ENCODE peak calls at places on chromosome 16, in eight cellular contexts. O is lung microvascular endothelial cell; V is astrocyte of the cerebellum; J is effector CD8-positive, alpha-beta T cell; E is NCI-H1105 treated with DMSO at 0.1 percent for 48 hours; R is activated T-helper 1 cell treated with anti-CD3 and anti-CD28 coated beads, Interleukin-2, amount 50 U/mL, for 16 hours; D is heart left ventricle; Y is transverse colon. S is an unnamed sample.

GRCh38 chr16:88633684-88634140 is 4.7 kb upstream of the IL17C start:
- DNase-seq in O (peak), V (no peak), J (peak), E (no peak), R (peak), D (peak), Y (peak), S (no peak)

GRCh38 chr16:83272201-83272600 is 535.6 kb upstream of the HSBP1 start:
- DNase-seq in O (no peak), V (no peak), J (no peak), E (no peak), R (no peak), D (no peak), Y (no peak), S (no peak)

GRCh38 chr16:10181196-10182162 is 749 bp downstream of the GRIN2A start:
- DNase-seq in O (peak), V (peak), J (no peak), E (no peak), R (no peak), D (peak), Y (peak), S (peak)

GRCh38 chr16:66944054-66944441 is 8.7 kb downstream of the CES2 start:
- DNase-seq in O (no peak), V (no peak), J (no peak), E (no peak), R (no peak), D (no peak), Y (no peak), S (no peak)

GRCh38 chr16:57485916-57486857 is at the start of gene DOK4:
- DNase-seq in O (peak), V (no peak), J (peak), E (peak), R (peak), D (peak), Y (peak), S (peak)

GRCh38 chr16:54712866-54713265 is 217.8 kb upstream of the IRX5 start:
- DNase-seq in O (no peak), V (no peak), J (no peak), E (no peak), R (no peak), D (no peak), Y (no peak), S (no peak)

GRCh38 chr16:79097781-79098180 is 502.8 kb downstream of the MAF start:
- DNase-seq in O (no peak), V (no peak), J (no peak), E (no peak), R (no peak), D (no peak), Y (no peak), S (no peak)

GRCh38 chr16:2429771-2430663 is 770 bp downstream of the CCNF start:
- DNase-seq in O (peak), V (no peak), J (no peak), E (peak), R (no peak), D (no peak), Y (no peak), S (no peak)

GRCh38 chr16:27097671-27098275 is 31.0 kb downstream of the C16orf82 start:
- DNase-seq in O (no peak), V (peak), J (no peak), E (peak), R (no peak), D (peak), Y (no peak), S (no peak)

GRCh38 chr16:80693553-80693952 is 110.8 kb downstream of the CDYL2 start:
- DNase-seq in O (no peak), V (no peak), J (no peak), E (no peak), R (no peak), D (no peak), Y (no peak), S (no peak)

GRCh38 chr16:1216296-1216619 is 8.8 kb downstream of the TPSG1 start:
- DNase-seq in O (no peak), V (no peak), J (no peak), E (no peak), R (no peak), D (no peak), Y (no peak), S (no peak)

GRCh38 chr16:10616744-10617640 is 36.6 kb upstream of the EMP2 start:
- DNase-seq in O (no peak), V (no peak), J (no peak), E (peak), R (no peak), D (peak), Y (peak), S (no peak)

GRCh38 chr16:750454-750853 is 9.7 kb upstream of the CIAO3 start:
- DNase-seq in O (no peak), V (no peak), J (no peak), E (no peak), R (no peak), D (no peak), Y (no peak), S (no peak)

GRCh38 chr16:76176153-76176552 is 101.0 kb upstream of the CNTNAP4 start:
- DNase-seq in O (no peak), V (no peak), J (no peak), E (no peak), R (no peak), D (no peak), Y (no peak), S (no peak)

GRCh38 chr16:51149251-51149661 is 1.8 kb downstream of the SALL1 start:
- DNase-seq in O (no peak), V (no peak), J (no peak), E (no peak), R (no peak), D (no peak), Y (no peak), S (no peak)

GRCh38 chr16:84942786-84943185 is 68.5 kb downstream of the ZDHHC7 start:
- DNase-seq in O (no peak), V (no peak), J (no peak), E (no peak), R (no peak), D (no peak), Y (no peak), S (no peak)

GRCh38 chr16:46427340-46428107 is 193.7 kb downstream of the SHCBP1 start:
- DNase-seq in O (no peak), V (no peak), J (no peak), E (no peak), R (no peak), D (peak), Y (no peak), S (no peak)

GRCh38 chr16:1420111-1420539 is 422 bp downstream of the UQCC4 start:
- DNase-seq in O (peak), V (no peak), J (no peak), E (no peak), R (no peak), D (no peak), Y (no peak), S (no peak)

GRCh38 chr16:66549284-66550131 is at the start of gene TK2:
- DNase-seq in O (peak), V (no peak), J (peak), E (peak), R (peak), D (peak), Y (peak), S (peak)

GRCh38 chr16:11161974-11162373 is 94.0 kb downstream of the SOCS1 start:
- DNase-seq in O (no peak), V (no peak), J (no peak), E (no peak), R (no peak), D (no peak), Y (no peak), S (no peak)

GRCh38 chr16:71590584-71590983 is 13.7 kb upstream of the TAT start:
- DNase-seq in O (no peak), V (no peak), J (no peak), E (no peak), R (no peak), D (no peak), Y (no peak), S (no peak)

GRCh38 chr16:51507286-51507685 is 356.2 kb upstream of the SALL1 start:
- DNase-seq in O (no peak), V (no peak), J (no peak), E (no peak), R (no peak), D (no peak), Y (no peak), S (no peak)

GRCh38 chr16:85471469-85472431 is 141.4 kb upstream of the GSE1 start:
- DNase-seq in O (no peak), V (no peak), J (no peak), E (peak), R (no peak), D (no peak), Y (peak), S (no peak)

GRCh38 chr16:50213939-50214519 is 52.3 kb upstream of the ADCY7 start:
- DNase-seq in O (peak), V (peak), J (no peak), E (peak), R (no peak), D (no peak), Y (no peak), S (no peak)

GRCh38 chr16:88681084-88681680 is 5.1 kb downstream of the SNAI3 start:
- DNase-seq in O (no peak), V (no peak), J (peak), E (no peak), R (no peak), D (no peak), Y (peak), S (peak)

GRCh38 chr16:4123617-4124300 is 7.5 kb upstream of the ADCY9 start:
- DNase-seq in O (no peak), V (no peak), J (no peak), E (no peak), R (no peak), D (peak), Y (no peak), S (no peak)

GRCh38 chr16:2964416-2965223 is 545 bp downstream of the KREMEN2 start:
- DNase-seq in O (no peak), V (no peak), J (peak), E (peak), R (no peak), D (no peak), Y (peak), S (peak)

GRCh38 chr16:29910819-29911675 is 10.8 kb downstream of the ASPHD1 start:
- DNase-seq in O (no peak), V (no peak), J (no peak), E (no peak), R (no peak), D (no peak), Y (no peak), S (no peak)

GRCh38 chr16:30658731-30659506 is 688 bp downstream of the FBRS start:
- DNase-seq in O (peak), V (peak), J (no peak), E (peak), R (no peak), D (peak), Y (no peak), S (peak)

GRCh38 chr16:19410435-19411153 is 7.1 kb upstream of the TMC5 start:
- DNase-seq in O (no peak), V (no peak), J (no peak), E (no peak), R (no peak), D (no peak), Y (peak), S (peak)

GRCh38 chr16:73037845-73038570 is 9.9 kb downstream of the ZFHX3 start:
- DNase-seq in O (no peak), V (no peak), J (no peak), E (no peak), R (no peak), D (no peak), Y (no peak), S (no peak)

GRCh38 chr16:53826658-53827057 is 122.7 kb downstream of the FTO start:
- DNase-seq in O (no peak), V (no peak), J (no peak), E (no peak), R (no peak), D (no peak), Y (no peak), S (no peak)

GRCh38 chr16:53893731-53894435 is 189.9 kb downstream of the FTO start:
- DNase-seq in O (peak), V (peak), J (no peak), E (peak), R (no peak), D (no peak), Y (peak), S (no peak)

GRCh38 chr16:10531582-10531981 is 48.8 kb downstream of the EMP2 start:
- DNase-seq in O (no peak), V (no peak), J (no peak), E (no peak), R (no peak), D (no peak), Y (no peak), S (no peak)

GRCh38 chr16:72934661-72935403 is 113.1 kb downstream of the ZFHX3 start:
- DNase-seq in O (no peak), V (no peak), J (no peak), E (no peak), R (no peak), D (no peak), Y (no peak), S (no peak)

GRCh38 chr16:54935411-54936085 is 4.9 kb downstream of the IRX5 start:
- DNase-seq in O (no peak), V (no peak), J (no peak), E (no peak), R (no peak), D (no peak), Y (no peak), S (no peak)